ENCODE peak calls at places on chromosome 18, in five cellular contexts. Q, P, T, R and I are unnamed samples.

GRCh38 chr18:61394983-61395382 is 61.8 kb downstream of the CDH20 start:
- DNase-seq in T (no peak), Q (no peak), P (no peak), R (no peak), I (no peak)

GRCh38 chr18:36693931-36694661 is 134.7 kb downstream of the TPGS2 start:
- DNase-seq in P (no peak), R (no peak), T (no peak), Q (no peak), I (no peak)

GRCh38 chr18:28267878-28268625 is 91.1 kb upstream of the CDH2 start:
- DNase-seq in Q (no peak), P (no peak), T (no peak), R (no peak), I (no peak)

GRCh38 chr18:5542393-5543035 is 1.3 kb downstream of the EPB41L3 start:
- DNase-seq in R (no peak), P (no peak), T (no peak), Q (peak; percentile 29), I (peak; percentile 25)

GRCh38 chr18:67508146-67508545 is 8.4 kb downstream of the DSEL start:
- DNase-seq in Q (no peak), T (no peak), R (no peak), P (no peak), I (no peak)

GRCh38 chr18:34121157-34121807 is 103.4 kb downstream of the NOL4 start:
- DNase-seq in Q (no peak), R (no peak), P (no peak), T (no peak), I (no peak)

GRCh38 chr18:56233595-56233994 is 404.8 kb downstream of the TXNL1 start:
- DNase-seq in P (no peak), T (no peak), Q (no peak), R (no peak), I (no peak)

GRCh38 chr18:44840053-44840826 is 159.6 kb downstream of the SETBP1 start:
- DNase-seq in Q (no peak), P (no peak), R (no peak), T (no peak), I (no peak)

GRCh38 chr18:31278609-31279071 is 39.3 kb upstream of the DSG1 start:
- DNase-seq in T (no peak), R (no peak), P (no peak), Q (peak; percentile 37), I (no peak)

GRCh38 chr18:58785171-58785805 is 79.4 kb upstream of the ZNF532 start:
- DNase-seq in T (no peak), P (peak; percentile 32), Q (peak; percentile 25), R (peak; percentile 49), I (no peak)

GRCh38 chr18:36714476-36714875 is 114.3 kb downstream of the TPGS2 start:
- DNase-seq in Q (no peak), P (no peak), R (no peak), T (no peak), I (no peak)

GRCh38 chr18:8726963-8727730 is 21.8 kb downstream of the MTCL1 start:
- DNase-seq in T (no peak), P (no peak), Q (no peak), R (no peak), I (no peak)

GRCh38 chr18:13247506-13247905 is 28.9 kb downstream of the LDLRAD4 start:
- DNase-seq in P (no peak), T (no peak), Q (no peak), R (no peak), I (no peak)

GRCh38 chr18:63320690-63321265 is 1.2 kb upstream of the BCL2 start:
- DNase-seq in T (no peak), P (peak; percentile 35), Q (peak; percentile 64), R (no peak), I (peak; percentile 61)

GRCh38 chr18:13451661-13452447 is 233.3 kb downstream of the LDLRAD4 start:
- DNase-seq in T (no peak), Q (no peak), P (no peak), R (no peak), I (no peak)

GRCh38 chr18:11823545-11823944 is 27.7 kb upstream of the CHMP1B start:
- DNase-seq in Q (no peak), T (no peak), R (no peak), P (no peak), I (no peak)
- H3K4me3 ChIP-seq in Q (no peak overlapping the region), T (no peak overlapping the region), R (no peak overlapping the region), P (no peak overlapping the region), I (no peak overlapping the region)

GRCh38 chr18:48860276-48861180 is 90.2 kb downstream of the SMAD7 start:
- DNase-seq in Q (no peak), R (no peak), T (no peak), P (no peak), I (no peak)
- TF ChIP-seq CTCF in Q (no peak), R (no peak), T (no peak), P (no peak), I (no peak)

DNA sequence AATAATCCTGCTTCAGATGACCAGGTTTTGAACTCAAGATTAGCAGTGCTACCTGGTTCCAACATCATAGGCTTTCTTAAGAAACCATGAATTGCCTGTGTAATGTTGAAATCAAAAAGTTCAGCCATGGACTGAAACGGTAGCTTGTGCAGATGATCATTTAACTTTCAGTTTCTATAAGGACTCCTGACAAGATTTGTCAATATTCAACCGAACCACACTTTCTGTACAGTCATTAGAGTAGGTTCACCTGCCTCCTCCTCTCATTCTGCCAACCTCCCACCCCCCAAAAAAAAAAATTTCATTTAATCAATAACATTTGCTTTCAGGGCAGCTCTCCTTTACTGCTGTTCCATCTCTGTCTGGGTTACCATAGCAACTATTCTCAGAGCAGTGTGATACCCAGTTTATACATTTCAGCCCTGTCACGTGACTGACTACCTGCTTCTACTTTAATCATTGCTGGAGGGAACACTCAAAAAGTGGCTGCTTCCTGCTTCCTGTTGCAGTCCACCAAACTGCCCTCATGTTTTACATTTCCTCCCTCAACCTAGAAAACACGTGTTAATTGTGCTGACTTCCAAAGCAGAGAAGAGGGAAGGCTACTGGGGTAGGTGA is 275.5 kb downstream of the SS18 start:
- DNase-seq in P (no peak), Q (no peak), T (no peak), R (no peak), I (no peak)
- H3K4me3 ChIP-seq in P (no peak overlapping the region), Q (no peak overlapping the region), T (no peak overlapping the region), R (no peak overlapping the region), I (no peak overlapping the region)

GRCh38 chr18:22169011-22169888 is at the start of gene GATA6:
- DNase-seq in T (peak; percentile 45), P (peak; percentile 94), Q (peak; percentile 91), R (no peak), I (peak; percentile 75)
- TF ChIP-seq CTCF in T (peak; percentile 28), P (peak; percentile 19), Q (no peak), R (no peak), I (peak; percentile 31)

DNA sequence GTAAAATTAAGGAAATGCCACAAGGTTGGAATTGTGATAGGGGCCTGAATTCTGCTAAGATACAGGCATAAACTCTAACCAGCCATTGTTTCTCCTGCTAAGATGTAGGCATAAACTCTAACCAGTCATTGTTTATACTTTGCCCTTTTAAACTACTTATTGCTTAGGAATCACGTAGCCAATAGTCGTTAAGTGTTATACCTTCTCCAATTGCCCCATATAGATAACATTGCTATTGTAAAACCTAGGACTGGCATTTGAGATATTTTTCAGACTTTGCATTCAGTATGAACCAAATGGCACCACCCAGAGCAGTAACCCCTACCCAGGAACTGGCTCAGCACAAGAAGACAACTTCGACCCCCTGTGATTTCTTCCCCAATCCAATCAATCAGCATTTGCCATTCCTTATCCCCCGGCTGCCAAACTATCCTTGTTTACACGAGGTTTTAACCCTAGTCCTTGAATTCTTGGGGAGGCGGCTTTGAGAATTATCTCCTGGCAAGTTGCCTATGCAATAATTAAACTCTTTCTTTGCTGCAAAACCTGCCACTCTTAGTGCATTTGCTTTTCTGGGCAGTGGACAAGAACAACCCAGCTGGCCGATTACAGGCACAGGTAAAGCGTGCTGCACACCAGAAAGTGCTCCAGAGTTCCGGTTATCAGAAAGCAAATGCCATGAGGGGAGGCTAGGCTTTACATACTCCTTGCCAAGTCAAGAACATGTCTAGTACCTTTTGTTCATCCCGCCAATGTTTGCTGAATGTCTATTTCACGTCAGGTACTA is 167.6 kb downstream of the LAMA1 start:
- DNase-seq in Q (peak; percentile 40), T (no peak), R (no peak), P (no peak), I (no peak)
- H3K4me3 ChIP-seq in Q (no peak overlapping the region), T (no peak overlapping the region), R (no peak overlapping the region), P (no peak overlapping the region), I (no peak overlapping the region)